ENCODE peak calls at places on chromosomes 7 and 10, in seven cellular contexts. One of them, this sample, is unnamed.
A peak's percentile ranks its signal among the peaks of the same experiment; 100 is the strongest.

GRCh38 chr10:123930340-123931001 is 38.9 kb upstream of the CPXM2 start:
- DNase-seq in lung: no peak
- DNase-seq in astrocyte: peak; percentile 7
- DNase-seq in mammary epithelial cell: no peak
- DNase-seq in aorta: peak; percentile 71
- DNase-seq in mucosa of descending colon: no peak
- DNase-seq in naive thymus-derived CD4-positive, alpha-beta T cell: no peak
- DNase-seq in this sample: no peak

GRCh38 chr10:81309041-81309552 is 565.9 kb upstream of the NRG3 start:
- DNase-seq in lung: no peak
- DNase-seq in astrocyte: no peak
- DNase-seq in mammary epithelial cell: no peak
- DNase-seq in aorta: no peak
- DNase-seq in mucosa of descending colon: no peak
- DNase-seq in naive thymus-derived CD4-positive, alpha-beta T cell: no peak
- DNase-seq in this sample: no peak

GRCh38 chr7:155463114-155463811 is 5.3 kb downstream of the EN2 start:
- DNase-seq in lung: no peak
- DNase-seq in astrocyte: no peak
- DNase-seq in mammary epithelial cell: no peak
- DNase-seq in aorta: no peak
- DNase-seq in mucosa of descending colon: no peak
- DNase-seq in naive thymus-derived CD4-positive, alpha-beta T cell: no peak
- DNase-seq in this sample: no peak

GRCh38 chr7:41698114-41698513 is 4.8 kb downstream of the INHBA start:
- DNase-seq in lung: no peak
- DNase-seq in astrocyte: no peak
- DNase-seq in mammary epithelial cell: no peak
- DNase-seq in aorta: no peak
- DNase-seq in mucosa of descending colon: no peak
- DNase-seq in naive thymus-derived CD4-positive, alpha-beta T cell: no peak
- DNase-seq in this sample: no peak

GRCh38 chr10:130430291-130430690 is 294.1 kb downstream of the GLRX3 start:
- DNase-seq in lung: peak; percentile 22
- DNase-seq in astrocyte: no peak
- DNase-seq in mammary epithelial cell: no peak
- DNase-seq in aorta: no peak
- DNase-seq in mucosa of descending colon: no peak
- DNase-seq in naive thymus-derived CD4-positive, alpha-beta T cell: no peak
- DNase-seq in this sample: no peak

GRCh38 chr10:69965919-69966662 is 86.6 kb upstream of the MACROH2A2 start:
- DNase-seq in lung: peak; percentile 22
- DNase-seq in astrocyte: peak; percentile 31
- DNase-seq in mammary epithelial cell: no peak
- DNase-seq in aorta: no peak
- DNase-seq in mucosa of descending colon: no peak
- DNase-seq in naive thymus-derived CD4-positive, alpha-beta T cell: no peak
- DNase-seq in this sample: no peak

GRCh38 chr10:33237736-33238624 is 96.5 kb downstream of the NRP1 start:
- DNase-seq in lung: no peak
- DNase-seq in astrocyte: peak; percentile 100
- DNase-seq in mammary epithelial cell: peak; percentile 95
- DNase-seq in aorta: no peak
- DNase-seq in mucosa of descending colon: no peak
- DNase-seq in naive thymus-derived CD4-positive, alpha-beta T cell: no peak
- DNase-seq in this sample: no peak

GRCh38 chr10:100519321-100520051 is at the start of gene SEC31B:
- DNase-seq in lung: no peak
- DNase-seq in astrocyte: no peak
- DNase-seq in mammary epithelial cell: no peak
- DNase-seq in aorta: peak; percentile 72
- DNase-seq in mucosa of descending colon: peak; percentile 44
- DNase-seq in naive thymus-derived CD4-positive, alpha-beta T cell: no peak
- DNase-seq in this sample: peak; percentile 81

GRCh38 chr7:139995034-139995915 is 67.5 kb downstream of the PARP12 start:
- DNase-seq in lung: no peak
- DNase-seq in astrocyte: peak; percentile 6
- DNase-seq in mammary epithelial cell: no peak
- DNase-seq in aorta: no peak
- DNase-seq in mucosa of descending colon: no peak
- DNase-seq in naive thymus-derived CD4-positive, alpha-beta T cell: no peak
- DNase-seq in this sample: peak; percentile 70

GRCh38 chr7:93574646-93575554 is at the start of gene CALCR:
- DNase-seq in lung: no peak
- DNase-seq in astrocyte: no peak
- DNase-seq in mammary epithelial cell: no peak
- DNase-seq in aorta: no peak
- DNase-seq in mucosa of descending colon: no peak
- DNase-seq in naive thymus-derived CD4-positive, alpha-beta T cell: no peak
- DNase-seq in this sample: peak; percentile 49

GRCh38 chr7:149074116-149074885 is 16.2 kb downstream of the ZNF786 start:
- DNase-seq in lung: no peak
- DNase-seq in astrocyte: no peak
- DNase-seq in mammary epithelial cell: peak; percentile 75
- DNase-seq in aorta: no peak
- DNase-seq in mucosa of descending colon: no peak
- DNase-seq in naive thymus-derived CD4-positive, alpha-beta T cell: no peak
- DNase-seq in this sample: no peak

GRCh38 chr10:71231196-71231595 is 18.8 kb downstream of the UNC5B start:
- DNase-seq in lung: no peak
- DNase-seq in astrocyte: no peak
- DNase-seq in mammary epithelial cell: no peak
- DNase-seq in aorta: no peak
- DNase-seq in mucosa of descending colon: peak; percentile 17
- DNase-seq in naive thymus-derived CD4-positive, alpha-beta T cell: no peak
- DNase-seq in this sample: no peak

GRCh38 chr10:71232089-71232998 is 20.0 kb downstream of the UNC5B start:
- DNase-seq in lung: no peak
- DNase-seq in astrocyte: peak; percentile 53
- DNase-seq in mammary epithelial cell: no peak
- DNase-seq in aorta: peak; percentile 88
- DNase-seq in mucosa of descending colon: peak; percentile 52
- DNase-seq in naive thymus-derived CD4-positive, alpha-beta T cell: no peak
- DNase-seq in this sample: no peak

GRCh38 chr10:71228875-71229720 is 16.7 kb downstream of the UNC5B start:
- DNase-seq in lung: no peak
- DNase-seq in astrocyte: no peak
- DNase-seq in mammary epithelial cell: no peak
- DNase-seq in aorta: no peak
- DNase-seq in mucosa of descending colon: peak; percentile 16
- DNase-seq in naive thymus-derived CD4-positive, alpha-beta T cell: no peak
- DNase-seq in this sample: no peak

GRCh38 chr10:71230656-71231025 is 18.3 kb downstream of the UNC5B start:
- DNase-seq in lung: no peak
- DNase-seq in astrocyte: no peak
- DNase-seq in mammary epithelial cell: no peak
- DNase-seq in aorta: no peak
- DNase-seq in mucosa of descending colon: peak; percentile 1
- DNase-seq in naive thymus-derived CD4-positive, alpha-beta T cell: no peak
- DNase-seq in this sample: no peak

DNA sequence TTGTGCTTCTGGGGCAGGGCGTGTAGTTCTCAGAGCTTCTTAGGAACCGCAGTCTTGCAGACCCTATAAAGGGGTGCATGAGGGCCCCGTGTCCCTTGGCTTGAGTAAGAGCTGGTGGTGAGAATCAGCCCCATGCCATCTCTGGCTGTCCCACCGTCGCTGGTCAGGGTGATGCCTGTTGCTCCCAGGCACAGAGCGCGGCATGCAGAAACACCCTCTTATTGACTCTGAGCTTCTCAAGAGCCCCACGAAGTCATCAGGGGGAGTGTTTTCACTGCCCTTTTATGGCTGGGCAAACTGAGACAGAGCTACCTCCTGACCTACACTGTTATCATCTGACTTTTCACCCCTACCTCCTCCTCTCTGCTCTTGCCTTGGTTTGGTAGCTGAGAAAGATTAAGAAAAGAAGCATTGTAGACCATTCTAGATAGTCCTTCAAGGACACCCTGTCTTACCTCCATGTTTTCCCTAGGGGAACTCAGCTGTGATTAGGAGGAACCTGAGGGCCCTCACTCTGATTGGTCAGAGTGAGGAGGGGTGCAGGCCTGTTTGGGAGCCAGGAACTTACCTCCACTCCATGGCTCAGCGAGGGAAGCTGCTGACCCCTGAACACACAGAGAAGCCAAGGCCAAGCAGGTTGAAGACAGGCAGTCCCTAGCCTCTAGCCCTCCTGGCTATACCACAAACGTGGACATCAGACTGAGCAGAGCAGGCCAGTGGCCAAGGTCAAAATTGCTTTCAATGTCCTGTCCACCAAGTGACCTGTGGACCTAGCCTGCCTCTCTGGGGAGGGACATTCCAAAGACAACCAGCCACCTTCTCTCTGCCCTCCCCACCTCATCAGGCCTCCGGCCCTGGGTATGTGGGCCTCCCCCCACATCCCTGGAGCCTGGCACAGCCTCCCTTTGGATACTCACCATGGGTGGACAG is 17.6 kb downstream of the UNC5B start:
- DNase-seq in lung: no peak
- DNase-seq in astrocyte: no peak
- DNase-seq in mammary epithelial cell: no peak
- DNase-seq in aorta: no peak
- DNase-seq in mucosa of descending colon: peak; percentile 20
- DNase-seq in naive thymus-derived CD4-positive, alpha-beta T cell: no peak
- DNase-seq in this sample: no peak
- H3K4me1 ChIP-seq in lung: peaks cover 34% of the 10 kb centered on the region
- H3K4me1 ChIP-seq in astrocyte: peaks cover 17% of the 10 kb centered on the region
- H3K4me1 ChIP-seq in mammary epithelial cell: no peaks in the 10 kb centered on the region
- H3K4me1 ChIP-seq in aorta: no peaks in the 10 kb centered on the region
- H3K4me1 ChIP-seq in mucosa of descending colon: peaks cover 11% of the 10 kb centered on the region
- H3K4me1 ChIP-seq in naive thymus-derived CD4-positive, alpha-beta T cell: no peaks in the 10 kb centered on the region
- H3K4me1 ChIP-seq in this sample: no peaks in the 10 kb centered on the region

GRCh38 chr7:108436906-108437305 is 19.3 kb downstream of the NRCAM start:
- DNase-seq in lung: no peak
- DNase-seq in astrocyte: no peak
- DNase-seq in mammary epithelial cell: no peak
- DNase-seq in aorta: no peak
- DNase-seq in mucosa of descending colon: no peak
- DNase-seq in naive thymus-derived CD4-positive, alpha-beta T cell: no peak
- DNase-seq in this sample: no peak
- H3K4me1 ChIP-seq in lung: no peaks in the 10 kb centered on the region
- H3K4me1 ChIP-seq in astrocyte: no peaks in the 10 kb centered on the region
- H3K4me1 ChIP-seq in mammary epithelial cell: peaks cover 6% of the 10 kb centered on the region
- H3K4me1 ChIP-seq in aorta: no peaks in the 10 kb centered on the region
- H3K4me1 ChIP-seq in mucosa of descending colon: no peaks in the 10 kb centered on the region
- H3K4me1 ChIP-seq in naive thymus-derived CD4-positive, alpha-beta T cell: no peaks in the 10 kb centered on the region
- H3K4me1 ChIP-seq in this sample: no peaks in the 10 kb centered on the region

GRCh38 chr10:63684257-63684936 is 163.2 kb downstream of the REEP3 start:
- DNase-seq in lung: no peak
- DNase-seq in astrocyte: no peak
- DNase-seq in mammary epithelial cell: no peak
- DNase-seq in aorta: no peak
- DNase-seq in mucosa of descending colon: no peak
- DNase-seq in naive thymus-derived CD4-positive, alpha-beta T cell: no peak
- DNase-seq in this sample: no peak
- H3K4me1 ChIP-seq in lung: peaks cover 3% of the 10 kb centered on the region
- H3K4me1 ChIP-seq in astrocyte: no peaks in the 10 kb centered on the region
- H3K4me1 ChIP-seq in mammary epithelial cell: peaks cover 9% of the 10 kb centered on the region
- H3K4me1 ChIP-seq in aorta: peaks cover 3% of the 10 kb centered on the region
- H3K4me1 ChIP-seq in mucosa of descending colon: no peaks in the 10 kb centered on the region
- H3K4me1 ChIP-seq in naive thymus-derived CD4-positive, alpha-beta T cell: no peaks in the 10 kb centered on the region
- H3K4me1 ChIP-seq in this sample: no peaks in the 10 kb centered on the region

GRCh38 chr7:84182301-84182700 is 12.3 kb downstream of the SEMA3A start:
- DNase-seq in lung: no peak
- DNase-seq in astrocyte: no peak
- DNase-seq in mammary epithelial cell: no peak
- DNase-seq in aorta: no peak
- DNase-seq in mucosa of descending colon: no peak
- DNase-seq in naive thymus-derived CD4-positive, alpha-beta T cell: no peak
- DNase-seq in this sample: no peak

GRCh38 chr7:84178013-84178412 is 16.6 kb downstream of the SEMA3A start:
- DNase-seq in lung: no peak
- DNase-seq in astrocyte: peak; percentile 47
- DNase-seq in mammary epithelial cell: no peak
- DNase-seq in aorta: no peak
- DNase-seq in mucosa of descending colon: no peak
- DNase-seq in naive thymus-derived CD4-positive, alpha-beta T cell: no peak
- DNase-seq in this sample: no peak

GRCh38 chr7:84175461-84175860 is 19.1 kb downstream of the SEMA3A start:
- DNase-seq in lung: no peak
- DNase-seq in astrocyte: peak; percentile 54
- DNase-seq in mammary epithelial cell: no peak
- DNase-seq in aorta: no peak
- DNase-seq in mucosa of descending colon: no peak
- DNase-seq in naive thymus-derived CD4-positive, alpha-beta T cell: no peak
- DNase-seq in this sample: no peak

GRCh38 chr7:84181628-84182027 is 13.0 kb downstream of the SEMA3A start:
- DNase-seq in lung: no peak
- DNase-seq in astrocyte: peak; percentile 81
- DNase-seq in mammary epithelial cell: no peak
- DNase-seq in aorta: no peak
- DNase-seq in mucosa of descending colon: no peak
- DNase-seq in naive thymus-derived CD4-positive, alpha-beta T cell: no peak
- DNase-seq in this sample: no peak

GRCh38 chr7:84176716-84177115 is 17.9 kb downstream of the SEMA3A start:
- DNase-seq in lung: no peak
- DNase-seq in astrocyte: peak; percentile 48
- DNase-seq in mammary epithelial cell: peak; percentile 15
- DNase-seq in aorta: no peak
- DNase-seq in mucosa of descending colon: no peak
- DNase-seq in naive thymus-derived CD4-positive, alpha-beta T cell: no peak
- DNase-seq in this sample: no peak
- H3K4me1 ChIP-seq in lung: no peaks in the 10 kb centered on the region
- H3K4me1 ChIP-seq in astrocyte: no peaks in the 10 kb centered on the region
- H3K4me1 ChIP-seq in mammary epithelial cell: peaks cover 3% of the 10 kb centered on the region
- H3K4me1 ChIP-seq in aorta: no peaks in the 10 kb centered on the region
- H3K4me1 ChIP-seq in mucosa of descending colon: no peaks in the 10 kb centered on the region
- H3K4me1 ChIP-seq in naive thymus-derived CD4-positive, alpha-beta T cell: no peaks in the 10 kb centered on the region
- H3K4me1 ChIP-seq in this sample: no peaks in the 10 kb centered on the region

GRCh38 chr7:73740771-73741170 is 2.2 kb upstream of the ABHD11 start:
- DNase-seq in lung: no peak
- DNase-seq in astrocyte: no peak
- DNase-seq in mammary epithelial cell: no peak
- DNase-seq in aorta: no peak
- DNase-seq in mucosa of descending colon: no peak
- DNase-seq in naive thymus-derived CD4-positive, alpha-beta T cell: no peak
- DNase-seq in this sample: no peak
- H3K4me1 ChIP-seq in lung: no peaks in the 10 kb centered on the region
- H3K4me1 ChIP-seq in astrocyte: peaks cover 16% of the 10 kb centered on the region
- H3K4me1 ChIP-seq in mammary epithelial cell: peaks cover 9% of the 10 kb centered on the region
- H3K4me1 ChIP-seq in aorta: no peaks in the 10 kb centered on the region
- H3K4me1 ChIP-seq in mucosa of descending colon: peaks cover 52% of the 10 kb centered on the region
- H3K4me1 ChIP-seq in naive thymus-derived CD4-positive, alpha-beta T cell: peaks cover 10% of the 10 kb centered on the region
- H3K4me1 ChIP-seq in this sample: no peaks in the 10 kb centered on the region

This sample was measured in right lobe of liver.